ENCODE peak calls at places on chromosomes 7 and 10, in five cellular contexts. One of them, this sample, is unnamed.
A peak's percentile ranks its signal among the peaks of the same experiment; 100 is the strongest.

GRCh38 chr7:27107391-27107900 is 5.0 kb upstream of the HOXA2 start:
- DNase-seq in prostate gland: no peak
- DNase-seq in tibial artery: no peak
- DNase-seq in kidney epithelial cell: no peak
- DNase-seq in heart right ventricle: no peak
- DNase-seq in this sample: no peak

GRCh38 chr10:129972145-129972965 is 8.3 kb upstream of the EBF3 start:
- DNase-seq in kidney epithelial cell: no peak
- DNase-seq in heart right ventricle: peak; percentile 43
- DNase-seq in prostate gland: no peak
- DNase-seq in tibial artery: peak; percentile 60
- DNase-seq in this sample: no peak

GRCh38 chr7:150380463-150380862 is 1.3 kb downstream of the ZNF775 start:
- DNase-seq in kidney epithelial cell: no peak
- DNase-seq in heart right ventricle: no peak
- DNase-seq in prostate gland: no peak
- DNase-seq in tibial artery: no peak
- DNase-seq in this sample: peak; percentile 33

GRCh38 chr7:135414850-135415439 is 95.0 kb downstream of the CNOT4 start:
- DNase-seq in tibial artery: no peak
- DNase-seq in kidney epithelial cell: peak; percentile 38
- DNase-seq in heart right ventricle: no peak
- DNase-seq in prostate gland: no peak
- DNase-seq in this sample: peak; percentile 65

GRCh38 chr7:36088553-36088952 is 64.5 kb upstream of the EEPD1 start:
- DNase-seq in heart right ventricle: no peak
- DNase-seq in prostate gland: no peak
- DNase-seq in kidney epithelial cell: no peak
- DNase-seq in tibial artery: no peak
- DNase-seq in this sample: no peak

GRCh38 chr7:47333131-47333887 is 248.6 kb downstream of the TNS3 start:
- DNase-seq in heart right ventricle: no peak
- DNase-seq in prostate gland: no peak
- DNase-seq in kidney epithelial cell: no peak
- DNase-seq in tibial artery: no peak
- DNase-seq in this sample: no peak

GRCh38 chr7:105743351-105743812 is 133.0 kb downstream of the ATXN7L1 start:
- DNase-seq in kidney epithelial cell: no peak
- DNase-seq in prostate gland: no peak
- DNase-seq in tibial artery: no peak
- DNase-seq in heart right ventricle: no peak
- DNase-seq in this sample: no peak

GRCh38 chr7:38615665-38616064 is 15.5 kb downstream of the AMPH start:
- DNase-seq in tibial artery: no peak
- DNase-seq in kidney epithelial cell: no peak
- DNase-seq in prostate gland: no peak
- DNase-seq in heart right ventricle: no peak
- DNase-seq in this sample: no peak

GRCh38 chr10:121243003-121243898 is 355.0 kb downstream of the FGFR2 start:
- DNase-seq in prostate gland: no peak
- DNase-seq in kidney epithelial cell: no peak
- DNase-seq in heart right ventricle: no peak
- DNase-seq in tibial artery: no peak
- DNase-seq in this sample: no peak

GRCh38 chr7:92767427-92767826 is 68.9 kb downstream of the CDK6 start:
- DNase-seq in heart right ventricle: no peak
- DNase-seq in kidney epithelial cell: no peak
- DNase-seq in tibial artery: no peak
- DNase-seq in prostate gland: no peak
- DNase-seq in this sample: no peak

GRCh38 chr7:27032843-27033242 is 63.0 kb downstream of the HOXA1 start:
- DNase-seq in kidney epithelial cell: no peak
- DNase-seq in prostate gland: no peak
- DNase-seq in tibial artery: no peak
- DNase-seq in heart right ventricle: no peak
- DNase-seq in this sample: no peak

GRCh38 chr7:91759205-91759863 is 121.2 kb downstream of the MTERF1 start:
- DNase-seq in prostate gland: peak; percentile 65
- DNase-seq in heart right ventricle: no peak
- DNase-seq in tibial artery: no peak
- DNase-seq in kidney epithelial cell: peak; percentile 9
- DNase-seq in this sample: peak; percentile 63

GRCh38 chr7:48638041-48638440 is 286.3 kb upstream of the CDC14C start:
- DNase-seq in tibial artery: no peak
- DNase-seq in kidney epithelial cell: no peak
- DNase-seq in heart right ventricle: no peak
- DNase-seq in prostate gland: no peak
- DNase-seq in this sample: no peak

GRCh38 chr10:83871486-83872081 is 267.7 kb upstream of the GHITM start:
- DNase-seq in heart right ventricle: peak; percentile 55
- DNase-seq in tibial artery: peak; percentile 72
- DNase-seq in kidney epithelial cell: peak; percentile 2
- DNase-seq in prostate gland: peak; percentile 57
- DNase-seq in this sample: peak; percentile 75

GRCh38 chr10:128811943-128812342 is 655.1 kb upstream of the MGMT start:
- DNase-seq in tibial artery: no peak
- DNase-seq in heart right ventricle: no peak
- DNase-seq in prostate gland: no peak
- DNase-seq in kidney epithelial cell: no peak
- DNase-seq in this sample: no peak

GRCh38 chr7:33792547-33793105 is 112.7 kb upstream of the BMPER start:
- DNase-seq in heart right ventricle: no peak
- DNase-seq in prostate gland: no peak
- DNase-seq in kidney epithelial cell: no peak
- DNase-seq in tibial artery: no peak
- DNase-seq in this sample: no peak

GRCh38 chr10:4034907-4035581 is 250.0 kb upstream of the KLF6 start:
- DNase-seq in prostate gland: no peak
- DNase-seq in heart right ventricle: no peak
- DNase-seq in tibial artery: no peak
- DNase-seq in kidney epithelial cell: peak; percentile 2
- DNase-seq in this sample: no peak

GRCh38 chr7:17721736-17722285 is 218.5 kb downstream of the SNX13 start:
- DNase-seq in tibial artery: no peak
- DNase-seq in prostate gland: no peak
- DNase-seq in heart right ventricle: no peak
- DNase-seq in kidney epithelial cell: no peak
- DNase-seq in this sample: no peak

GRCh38 chr10:36538945-36539586 is 586.3 kb upstream of the ANKRD30A start:
- DNase-seq in tibial artery: no peak
- DNase-seq in kidney epithelial cell: peak; percentile 14
- DNase-seq in heart right ventricle: no peak
- DNase-seq in prostate gland: no peak
- DNase-seq in this sample: no peak
- TF ChIP-seq CTCF in tibial artery: no peak
- TF ChIP-seq CTCF in kidney epithelial cell: no peak
- TF ChIP-seq CTCF in heart right ventricle: no peak
- TF ChIP-seq CTCF in prostate gland: no peak
- TF ChIP-seq CTCF in this sample: no peak

DNA sequence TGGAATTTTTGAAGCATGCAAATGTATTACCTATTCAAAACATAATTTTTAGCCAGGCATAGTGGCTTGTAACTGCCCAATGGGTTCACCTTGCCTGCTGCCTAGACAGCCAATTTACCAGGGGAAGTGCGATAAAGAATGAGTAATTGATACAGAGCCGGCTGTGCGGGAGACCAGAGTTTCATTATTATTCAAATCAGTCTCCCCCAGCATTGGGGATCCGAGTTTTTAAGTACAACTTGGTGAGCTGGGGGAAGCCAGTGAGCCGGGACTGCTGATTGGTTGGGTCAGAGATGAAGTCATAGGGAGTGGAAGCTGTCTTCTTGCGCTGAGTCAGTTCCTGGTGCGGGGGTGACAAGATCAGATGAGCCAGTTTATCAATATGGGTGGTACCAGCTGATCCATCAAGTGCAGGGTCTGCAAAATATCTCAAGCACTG is 29.1 kb upstream of the NRBF2 start:
- DNase-seq in prostate gland: no peak
- DNase-seq in heart right ventricle: no peak
- DNase-seq in tibial artery: no peak
- DNase-seq in kidney epithelial cell: no peak
- DNase-seq in this sample: no peak
- TF ChIP-seq CTCF in prostate gland: no peak
- TF ChIP-seq CTCF in heart right ventricle: no peak
- TF ChIP-seq CTCF in tibial artery: no peak
- TF ChIP-seq CTCF in kidney epithelial cell: no peak
- TF ChIP-seq CTCF in this sample: no peak

DNA sequence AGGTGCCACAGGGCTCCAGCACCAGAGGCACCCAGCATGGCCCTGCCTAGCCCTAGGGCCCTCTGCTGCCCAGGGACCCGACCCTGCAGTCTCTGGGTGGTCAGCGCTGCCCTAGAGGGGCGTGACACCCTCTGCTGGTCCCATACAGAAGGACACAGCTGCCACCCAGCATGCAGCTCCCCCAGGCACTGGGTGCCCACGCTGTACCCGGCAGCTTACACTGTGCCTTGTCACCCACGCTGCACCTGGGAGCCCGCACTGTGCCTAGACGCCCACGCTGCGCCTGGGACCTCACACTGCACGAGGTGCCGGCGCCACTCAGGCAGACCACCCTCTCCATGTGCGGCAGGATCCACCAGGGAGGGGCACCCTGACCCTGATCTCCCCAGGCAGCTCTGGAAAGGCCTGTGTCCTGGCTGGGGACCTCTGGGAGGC is 55.2 kb downstream of the PWWP2B start:
- DNase-seq in prostate gland: no peak
- DNase-seq in heart right ventricle: peak; percentile 35
- DNase-seq in kidney epithelial cell: no peak
- DNase-seq in tibial artery: no peak
- DNase-seq in this sample: no peak
- TF ChIP-seq CTCF in prostate gland: no peak
- TF ChIP-seq CTCF in heart right ventricle: peak; percentile 34
- TF ChIP-seq CTCF in kidney epithelial cell: peak; percentile 9
- TF ChIP-seq CTCF in tibial artery: no peak
- TF ChIP-seq CTCF in this sample: no peak

DNA sequence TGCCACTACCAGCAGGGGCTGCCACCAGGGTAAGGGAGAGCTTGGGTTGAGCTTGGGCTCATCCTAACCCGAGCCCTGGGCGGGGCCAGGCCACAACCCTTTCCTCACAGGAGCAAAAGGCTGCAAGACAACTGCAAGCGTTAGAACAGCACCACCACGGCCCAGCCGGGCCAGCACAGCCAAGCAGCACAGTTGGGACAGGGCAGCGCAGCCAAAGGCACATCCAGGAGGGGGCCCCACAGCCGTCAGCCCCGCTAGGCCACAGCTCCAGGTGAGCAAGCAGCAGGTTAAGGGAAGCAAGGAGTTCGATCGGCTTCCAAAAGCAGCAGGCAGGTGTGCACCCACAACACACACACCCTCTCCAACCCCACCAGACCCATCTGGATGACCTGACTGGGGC is 7.0 kb upstream of the NDST2 start:
- DNase-seq in kidney epithelial cell: no peak
- DNase-seq in tibial artery: no peak
- DNase-seq in heart right ventricle: no peak
- DNase-seq in prostate gland: no peak
- DNase-seq in this sample: no peak
- TF ChIP-seq CTCF in kidney epithelial cell: no peak
- TF ChIP-seq CTCF in tibial artery: no peak
- TF ChIP-seq CTCF in heart right ventricle: no peak
- TF ChIP-seq CTCF in prostate gland: no peak
- TF ChIP-seq CTCF in this sample: no peak

GRCh38 chr7:12870219-12870618 is 182.8 kb downstream of the ARL4A start:
- DNase-seq in heart right ventricle: no peak
- DNase-seq in tibial artery: no peak
- DNase-seq in prostate gland: no peak
- DNase-seq in kidney epithelial cell: no peak
- DNase-seq in this sample: no peak
- TF ChIP-seq CTCF in heart right ventricle: no peak
- TF ChIP-seq CTCF in tibial artery: no peak
- TF ChIP-seq CTCF in prostate gland: no peak
- TF ChIP-seq CTCF in kidney epithelial cell: no peak
- TF ChIP-seq CTCF in this sample: no peak

DNA sequence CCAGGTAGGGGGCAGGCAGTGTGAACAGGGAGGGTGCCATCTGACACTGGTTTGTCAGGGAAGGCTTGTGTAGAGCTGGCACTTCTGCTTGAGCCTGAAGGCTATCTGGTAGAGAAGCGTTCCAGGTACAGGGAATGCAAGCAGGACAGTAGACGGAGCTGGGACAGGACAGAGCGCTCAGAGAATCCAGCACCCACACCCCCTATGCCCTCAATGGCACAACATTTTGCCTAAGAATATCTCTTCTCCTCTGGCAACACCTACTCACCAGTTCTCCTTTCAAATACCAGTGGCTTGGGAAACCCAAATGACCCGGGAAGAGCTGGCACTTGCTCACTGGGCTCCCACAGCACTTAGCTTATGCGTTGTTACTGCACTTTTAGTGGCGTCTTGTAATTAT is 118.7 kb downstream of the RNF216 start:
- DNase-seq in tibial artery: no peak
- DNase-seq in heart right ventricle: no peak
- DNase-seq in kidney epithelial cell: no peak
- DNase-seq in prostate gland: no peak
- DNase-seq in this sample: no peak
- TF ChIP-seq CTCF in tibial artery: no peak
- TF ChIP-seq CTCF in heart right ventricle: no peak
- TF ChIP-seq CTCF in kidney epithelial cell: no peak
- TF ChIP-seq CTCF in prostate gland: no peak
- TF ChIP-seq CTCF in this sample: no peak

DNA sequence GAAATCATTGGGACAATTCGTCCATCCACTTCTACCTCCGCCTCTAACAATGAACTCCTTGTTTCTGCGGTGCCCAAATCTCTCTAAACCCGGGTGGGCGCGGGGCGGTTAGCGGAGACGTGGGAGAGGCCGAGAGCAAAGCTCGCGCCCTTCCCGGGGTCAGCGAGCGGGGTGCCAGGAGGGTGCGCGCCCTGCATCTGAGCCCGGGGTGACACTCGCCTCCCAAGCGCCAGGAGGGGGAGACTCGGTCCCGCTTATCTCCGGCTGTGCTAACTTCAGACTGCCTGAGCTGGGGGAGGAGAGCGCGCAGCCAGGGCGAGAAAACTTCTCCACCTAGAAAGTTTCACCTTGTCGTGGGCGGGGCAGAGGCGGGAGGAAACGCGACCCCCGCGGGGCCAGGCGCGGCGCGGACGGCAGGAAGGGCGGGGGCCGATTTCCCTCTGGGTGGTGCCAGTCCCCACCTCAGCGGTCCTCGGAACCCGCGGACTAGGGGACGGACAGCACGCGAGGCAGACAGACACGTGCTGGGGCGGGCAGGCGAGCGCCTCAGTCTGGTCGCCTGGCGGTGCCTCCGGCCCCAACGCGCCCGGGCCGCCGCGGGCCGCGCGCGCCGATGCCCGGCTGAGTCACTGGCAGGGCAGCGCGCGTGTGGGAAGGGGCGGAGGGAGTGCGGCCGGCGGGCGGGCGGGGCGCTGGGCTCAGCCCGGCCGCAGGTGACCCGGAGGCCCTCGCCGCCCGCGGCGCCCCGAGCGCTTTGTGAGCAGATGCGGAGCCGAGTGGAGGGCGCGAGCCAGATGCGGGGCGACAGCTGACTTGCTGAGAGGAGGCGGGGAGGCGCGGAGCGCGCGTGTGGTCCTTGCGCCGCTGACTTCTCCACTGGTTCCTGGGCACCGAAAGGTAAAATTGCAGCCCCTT is at the start of gene MET:
- DNase-seq in heart right ventricle: peak; percentile 68
- DNase-seq in tibial artery: peak; percentile 81
- DNase-seq in kidney epithelial cell: peak; percentile 60
- DNase-seq in prostate gland: peak; percentile 82
- DNase-seq in this sample: peak; percentile 92
- TF ChIP-seq CTCF in heart right ventricle: peak; percentile 54
- TF ChIP-seq CTCF in tibial artery: peak; percentile 50
- TF ChIP-seq CTCF in kidney epithelial cell: peak; percentile 75
- TF ChIP-seq CTCF in prostate gland: peak; percentile 52
- TF ChIP-seq CTCF in this sample: peak; percentile 82